ENCODE peak calls at places on chromosomes 1 and 21, in five cellular contexts. U, P, E, Y and D are unnamed samples.
A peak's percentile ranks its signal among the peaks of the same experiment; 100 is the strongest.

GRCh38 chr1:214717323-214717722 is 114.3 kb downstream of the CENPF start:
- DNase-seq in U (no peak), P (no peak), E (no peak), Y (no peak), D (no peak)

GRCh38 chr21:41783476-41784150 is 16.8 kb upstream of the RIPK4 start:
- DNase-seq in U (peak; percentile 57), P (peak; percentile 53), E (peak; percentile 93), Y (no peak), D (no peak)

GRCh38 chr1:154186177-154186576 is 5.7 kb downstream of the TPM3 start:
- DNase-seq in U (no peak), P (peak; percentile 43), E (peak; percentile 28), Y (no peak), D (peak; percentile 78)

GRCh38 chr21:15057290-15057689 is 7.5 kb downstream of the NRIP1 start:
- DNase-seq in U (no peak), P (no peak), E (no peak), Y (no peak), D (no peak)

GRCh38 chr1:204872262-204872881 is 1.7 kb downstream of the NFASC start:
- DNase-seq in U (no peak), P (no peak), E (peak; percentile 87), Y (no peak), D (no peak)

GRCh38 chr1:8218351-8219092 is 99.4 kb upstream of the SLC45A1 start:
- DNase-seq in U (no peak), P (no peak), E (peak; percentile 93), Y (no peak), D (no peak)

GRCh38 chr1:117698398-117699160 is 92.7 kb downstream of the TENT5C start:
- DNase-seq in U (no peak), P (no peak), E (no peak), Y (no peak), D (no peak)

GRCh38 chr1:234543442-234544093 is 64.6 kb upstream of the TARBP1 start:
- DNase-seq in U (peak; percentile 42), P (no peak), E (no peak), Y (no peak), D (no peak)

GRCh38 chr1:180503274-180503862 is 991 bp upstream of the ACBD6 start:
- DNase-seq in U (no peak), P (no peak), E (peak; percentile 24), Y (no peak), D (no peak)

GRCh38 chr21:32949701-32950100 is 76.0 kb upstream of the OLIG2 start:
- DNase-seq in U (no peak), P (no peak), E (no peak), Y (no peak), D (no peak)

GRCh38 chr1:216186131-216186530 is 237.1 kb downstream of the USH2A start:
- DNase-seq in U (no peak), P (no peak), E (no peak), Y (no peak), D (no peak)

GRCh38 chr1:171389176-171389575 is 75.2 kb downstream of the FMO4 start:
- DNase-seq in U (no peak), P (no peak), E (peak; percentile 3), Y (no peak), D (no peak)

GRCh38 chr21:32329331-32329730 is 30.7 kb downstream of the MRAP start:
- DNase-seq in U (no peak), P (no peak), E (peak; percentile 54), Y (no peak), D (no peak)

GRCh38 chr1:67261646-67262045 is 46.0 kb upstream of the IL12RB2 start:
- DNase-seq in U (no peak), P (no peak), E (no peak), Y (no peak), D (no peak)

GRCh38 chr1:18144921-18145699 is 37.5 kb downstream of the IGSF21 start:
- DNase-seq in U (no peak), P (no peak), E (no peak), Y (no peak), D (no peak)

GRCh38 chr1:172818841-172819527 is 160.1 kb downstream of the FASLG start:
- DNase-seq in U (no peak), P (no peak), E (no peak), Y (no peak), D (peak; percentile 88)

GRCh38 chr1:177864530-177865305 is 105.1 kb downstream of the SEC16B start:
- DNase-seq in U (no peak), P (no peak), E (no peak), Y (no peak), D (no peak)

GRCh38 chr1:221871056-221871455 is 129.2 kb upstream of the DUSP10 start:
- DNase-seq in U (no peak), P (no peak), E (no peak), Y (no peak), D (no peak)

GRCh38 chr1:177274687-177275211 is 104.0 kb downstream of the BRINP2 start:
- DNase-seq in U (no peak), P (no peak), E (peak; percentile 53), Y (no peak), D (no peak)

GRCh38 chr1:245987222-245987545 is 519.9 kb downstream of the SMYD3 start:
- DNase-seq in U (no peak), P (no peak), E (no peak), Y (no peak), D (no peak)

GRCh38 chr1:244958593-244958992 is 94.2 kb upstream of the HNRNPU start:
- DNase-seq in U (no peak), P (no peak), E (no peak), Y (no peak), D (no peak)

GRCh38 chr1:159598196-159598595 is 10.6 kb downstream of the APCS start:
- DNase-seq in U (no peak), P (peak; percentile 48), E (peak; percentile 90), Y (peak; percentile 77), D (no peak)

GRCh38 chr21:45414396-45415187 is 9.6 kb downstream of the COL18A1 start:
- DNase-seq in U (no peak), P (no peak), E (no peak), Y (no peak), D (no peak)

GRCh38 chr1:203870256-203870655 is 8.9 kb downstream of the SNRPE start:
- DNase-seq in U (no peak), P (no peak), E (no peak), Y (no peak), D (no peak)

GRCh38 chr1:231940721-231941120 is 314.1 kb downstream of the DISC1 start:
- DNase-seq in U (no peak), P (no peak), E (no peak), Y (no peak), D (no peak)

GRCh38 chr1:232992227-232992626 is 41.8 kb downstream of the NTPCR start:
- DNase-seq in U (no peak), P (no peak), E (no peak), Y (no peak), D (no peak)

GRCh38 chr1:74010206-74010605 is 187.8 kb downstream of the LRRIQ3 start:
- DNase-seq in U (no peak), P (no peak), E (peak; percentile 71), Y (no peak), D (no peak)

GRCh38 chr1:59498640-59499039 is 201.7 kb downstream of the FGGY start:
- DNase-seq in U (no peak), P (peak; percentile 17), E (peak; percentile 82), Y (no peak), D (no peak)